ENCODE peak calls at places on chromosomes 11 and 22, in ten cellular contexts. G, S, J, B, R, P, X, Q, W and A are unnamed samples.

GRCh38 chr11:33383075-33383919 is 126.1 kb downstream of the HIPK3 start:
- DNase-seq in R (no peak), B (no peak), S (no peak), P (no peak), G (no peak), Q (no peak), W (no peak), X (no peak), J (no peak), A (no peak)

GRCh38 chr22:22403306-22403705 is 105.2 kb downstream of the ZNF280B start:
- DNase-seq in S (no peak), R (no peak), J (no peak), Q (no peak), G (no peak), P (no peak), X (no peak), B (no peak), W (no peak), A (no peak)

GRCh38 chr11:67264886-67265632 is 1.2 kb upstream of the GRK2 start:
- DNase-seq in Q (no peak), S (no peak), R (peak; percentile 29), X (no peak), B (no peak), J (no peak), G (no peak), P (no peak), W (no peak), A (no peak)

GRCh38 chr22:47382164-47382890 is 619.9 kb downstream of the TBC1D22A start:
- DNase-seq in X (no peak), W (no peak), R (no peak), J (no peak), P (no peak), Q (no peak), S (no peak), G (no peak), B (no peak), A (no peak)

GRCh38 chr11:78251083-78251699 is 62.5 kb downstream of the USP35 start:
- DNase-seq in W (peak; percentile 31), Q (no peak), B (peak; percentile 37), X (no peak), G (peak; percentile 42), J (peak; percentile 94), R (no peak), S (no peak), P (no peak), A (no peak)

GRCh38 chr11:129723146-129723963 is 92.3 kb upstream of the TMEM45B start:
- DNase-seq in W (no peak), S (no peak), R (no peak), B (no peak), P (no peak), G (no peak), Q (no peak), J (no peak), X (no peak), A (no peak)

GRCh38 chr11:130653838-130654601 is 205.6 kb downstream of the ADAMTS15 start:
- DNase-seq in B (peak; percentile 65), X (no peak), P (no peak), J (peak; percentile 89), S (peak; percentile 61), W (peak; percentile 85), Q (peak; percentile 10), G (no peak), R (peak; percentile 36), A (no peak)

GRCh38 chr22:43228330-43228729 is 41.4 kb upstream of the TTLL12 start:
- DNase-seq in P (no peak), B (peak; percentile 15), X (peak; percentile 65), G (no peak), Q (peak; percentile 64), W (peak; percentile 77), S (no peak), R (no peak), J (peak; percentile 16), A (peak; percentile 49)

GRCh38 chr11:27563201-27563600 is 56.6 kb upstream of the LIN7C start:
- DNase-seq in B (peak; percentile 1), Q (no peak), P (no peak), X (no peak), R (no peak), W (no peak), S (no peak), J (peak; percentile 61), G (peak; percentile 68), A (no peak)

GRCh38 chr22:39309881-39310714 is 9.3 kb downstream of the RPL3 start:
- DNase-seq in B (peak; percentile 69), Q (no peak), J (peak; percentile 33), X (no peak), G (peak; percentile 76), W (no peak), S (no peak), R (no peak), P (no peak), A (no peak)

GRCh38 chr11:46295996-46296519 is 18.6 kb downstream of the CREB3L1 start:
- DNase-seq in W (no peak), X (no peak), Q (no peak), R (no peak), P (no peak), G (no peak), B (no peak), J (no peak), S (no peak), A (no peak)
- TF ChIP-seq CTCF in W (no peak), X (no peak), Q (no peak), R (no peak), P (no peak), G (no peak), B (no peak), J (no peak), S (no peak), A (no peak)

DNA sequence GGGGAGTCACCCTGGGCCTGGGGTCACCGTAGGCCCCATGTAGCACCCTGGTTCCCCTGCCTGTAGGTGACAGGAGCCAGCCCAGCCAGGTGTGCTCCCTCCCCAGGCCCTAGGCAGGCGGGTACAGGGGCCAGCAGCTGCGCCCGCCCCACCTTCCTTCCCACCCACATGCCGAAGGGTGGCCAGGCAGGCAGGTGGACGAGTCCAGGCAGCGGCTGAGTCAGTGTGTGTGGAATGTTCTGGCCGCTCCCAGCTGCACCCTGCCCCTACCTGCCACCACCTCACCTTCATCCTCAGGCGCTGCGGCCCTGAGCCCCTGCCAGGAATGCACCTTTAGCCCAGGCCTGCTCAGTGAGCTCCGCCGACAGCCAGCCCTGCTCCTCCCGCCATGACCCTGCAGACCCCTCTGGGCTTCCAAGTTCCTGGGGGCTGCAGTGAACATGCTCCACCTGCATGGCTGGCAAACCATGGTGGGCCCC is 619 bp upstream of the SYT8 start:
- DNase-seq in G (no peak), S (no peak), R (no peak), X (no peak), P (no peak), J (no peak), B (no peak), Q (peak; percentile 95), W (no peak), A (no peak)
- TF ChIP-seq CTCF in G (no peak), S (no peak), R (no peak), X (no peak), P (no peak), J (no peak), B (no peak), Q (no peak), W (no peak), A (no peak)

DNA sequence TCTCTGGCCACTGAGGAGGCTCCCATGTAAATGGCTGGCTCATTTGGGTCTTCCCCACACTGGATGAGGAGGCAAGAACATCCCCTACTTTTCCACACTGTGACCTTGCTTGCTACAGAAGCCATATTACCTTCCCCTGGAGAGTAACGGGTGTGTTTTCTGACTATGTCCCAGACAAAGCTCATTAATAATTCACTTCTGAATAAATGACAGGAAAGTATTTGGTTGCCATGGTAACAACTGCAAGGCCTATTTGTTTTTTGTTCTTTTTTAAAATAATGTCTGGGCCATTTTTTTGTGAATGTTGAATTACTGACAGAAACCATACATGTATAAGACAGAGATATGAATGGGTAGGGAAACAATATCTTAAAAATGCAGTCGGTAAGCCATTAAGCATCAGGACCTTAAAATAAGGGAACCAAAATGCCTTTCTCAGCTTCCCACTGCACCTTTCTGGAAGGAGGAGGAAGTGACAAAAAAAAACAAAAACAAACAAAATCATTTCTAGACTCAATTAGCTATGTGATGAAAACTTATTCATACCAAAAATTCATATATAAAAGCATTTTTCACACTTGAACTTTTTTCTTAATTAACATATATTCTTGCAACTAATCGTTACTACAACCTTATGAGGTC is 31.9 kb downstream of the SLC1A2 start:
- DNase-seq in B (no peak), W (no peak), R (no peak), G (no peak), X (no peak), P (no peak), J (peak; percentile 12), Q (no peak), S (no peak), A (no peak)
- TF ChIP-seq CTCF in B (no peak), W (no peak), R (no peak), G (no peak), X (no peak), P (no peak), J (no peak), Q (no peak), S (no peak), A (no peak)

GRCh38 chr11:82043316-82043715 is 690.3 kb downstream of the FAM181B start:
- DNase-seq in G (no peak), W (no peak), X (no peak), R (no peak), J (no peak), S (no peak), Q (no peak), P (no peak), B (peak; percentile 35), A (no peak)

GRCh38 chr11:82041764-82042163 is 691.9 kb downstream of the FAM181B start:
- DNase-seq in X (no peak), Q (no peak), S (no peak), G (no peak), J (no peak), W (no peak), P (no peak), R (no peak), B (no peak), A (no peak)

DNA sequence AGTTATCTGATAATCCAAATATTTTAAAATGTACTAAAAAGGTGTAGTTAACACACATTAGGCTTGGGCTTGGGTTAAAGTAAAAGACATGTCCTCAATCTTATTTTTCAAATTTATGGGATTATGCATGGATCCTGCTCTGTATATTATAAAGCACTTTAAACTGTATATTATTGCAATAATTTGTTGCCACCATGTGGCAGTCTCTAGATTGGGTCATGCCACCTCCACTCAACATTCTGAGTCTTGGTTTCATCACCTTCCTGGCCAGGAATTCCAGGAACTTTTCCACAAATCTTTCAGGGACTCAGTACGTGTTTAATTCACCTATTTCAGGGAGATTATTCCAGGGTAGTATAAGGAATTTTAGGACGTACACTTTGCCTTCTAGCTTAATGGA is 695.5 kb downstream of the FAM181B start:
- DNase-seq in R (no peak), X (no peak), W (no peak), P (no peak), B (no peak), Q (no peak), G (no peak), J (peak; percentile 7), S (no peak), A (no peak)
- TF ChIP-seq CTCF in R (no peak), X (no peak), W (no peak), P (no peak), B (no peak), Q (no peak), G (no peak), J (no peak), S (no peak), A (peak; percentile 25)